ENCODE peak calls at places on chromosomes 16 and 17, in eight cellular contexts. One of them, this sample, is unnamed.

GRCh38 chr17:4815043-4815675 is 8.2 kb downstream of the PLD2 start:
- DNase-seq in NCI-H2227 treated with DMSO at 0.1 percent for 48 hours: no peak
- DNase-seq in ELR: peak
- DNase-seq in retina: no peak
- DNase-seq in cardiac septum: no peak
- DNase-seq in cardiac fibroblast: no peak
- DNase-seq in GM13977: no peak
- DNase-seq in NAMALWA: no peak
- DNase-seq in this sample: peak

GRCh38 chr17:7045492-7046126 is 1.7 kb upstream of the SLC16A11 start:
- DNase-seq in NCI-H2227 treated with DMSO at 0.1 percent for 48 hours: peak
- DNase-seq in ELR: peak
- DNase-seq in retina: peak
- DNase-seq in cardiac septum: no peak
- DNase-seq in cardiac fibroblast: peak
- DNase-seq in GM13977: peak
- DNase-seq in NAMALWA: peak
- DNase-seq in this sample: peak

GRCh38 chr17:19310151-19310550 is 52.4 kb downstream of the B9D1 start:
- DNase-seq in NCI-H2227 treated with DMSO at 0.1 percent for 48 hours: no peak
- DNase-seq in ELR: no peak
- DNase-seq in retina: no peak
- DNase-seq in cardiac septum: no peak
- DNase-seq in cardiac fibroblast: no peak
- DNase-seq in GM13977: no peak
- DNase-seq in NAMALWA: no peak
- DNase-seq in this sample: no peak

GRCh38 chr17:5706835-5707234 is 122.5 kb upstream of the NLRP1 start:
- DNase-seq in NCI-H2227 treated with DMSO at 0.1 percent for 48 hours: peak
- DNase-seq in ELR: peak
- DNase-seq in retina: peak
- DNase-seq in cardiac septum: no peak
- DNase-seq in cardiac fibroblast: peak
- DNase-seq in GM13977: peak
- DNase-seq in NAMALWA: peak
- DNase-seq in this sample: peak

GRCh38 chr16:68470461-68471150 is 22.3 kb upstream of the SMPD3 start:
- DNase-seq in NCI-H2227 treated with DMSO at 0.1 percent for 48 hours: no peak
- DNase-seq in ELR: no peak
- DNase-seq in retina: no peak
- DNase-seq in cardiac septum: peak
- DNase-seq in cardiac fibroblast: no peak
- DNase-seq in GM13977: peak
- DNase-seq in NAMALWA: peak
- DNase-seq in this sample: no peak

GRCh38 chr17:1399366-1399678 is 700 bp downstream of the YWHAE start:
- DNase-seq in NCI-H2227 treated with DMSO at 0.1 percent for 48 hours: no peak
- DNase-seq in ELR: no peak
- DNase-seq in retina: no peak
- DNase-seq in cardiac septum: peak
- DNase-seq in cardiac fibroblast: no peak
- DNase-seq in GM13977: no peak
- DNase-seq in NAMALWA: peak
- DNase-seq in this sample: no peak

GRCh38 chr17:15957206-15957605 is 12.3 kb downstream of the ADORA2B start:
- DNase-seq in NCI-H2227 treated with DMSO at 0.1 percent for 48 hours: no peak
- DNase-seq in ELR: peak
- DNase-seq in retina: no peak
- DNase-seq in cardiac septum: no peak
- DNase-seq in cardiac fibroblast: no peak
- DNase-seq in GM13977: no peak
- DNase-seq in NAMALWA: no peak
- DNase-seq in this sample: no peak

GRCh38 chr16:83615131-83615530 is 192.6 kb upstream of the HSBP1 start:
- DNase-seq in NCI-H2227 treated with DMSO at 0.1 percent for 48 hours: no peak
- DNase-seq in ELR: peak
- DNase-seq in retina: no peak
- DNase-seq in cardiac septum: no peak
- DNase-seq in cardiac fibroblast: peak
- DNase-seq in GM13977: no peak
- DNase-seq in NAMALWA: no peak
- DNase-seq in this sample: no peak

GRCh38 chr16:73025111-73025505 is 22.8 kb downstream of the ZFHX3 start:
- DNase-seq in NCI-H2227 treated with DMSO at 0.1 percent for 48 hours: no peak
- DNase-seq in ELR: no peak
- DNase-seq in retina: no peak
- DNase-seq in cardiac septum: no peak
- DNase-seq in cardiac fibroblast: no peak
- DNase-seq in GM13977: no peak
- DNase-seq in NAMALWA: no peak
- DNase-seq in this sample: no peak

GRCh38 chr17:77456271-77456950 is 315.6 kb downstream of the SEC14L1 start:
- DNase-seq in NCI-H2227 treated with DMSO at 0.1 percent for 48 hours: no peak
- DNase-seq in ELR: no peak
- DNase-seq in retina: no peak
- DNase-seq in cardiac septum: no peak
- DNase-seq in cardiac fibroblast: no peak
- DNase-seq in GM13977: no peak
- DNase-seq in NAMALWA: no peak
- DNase-seq in this sample: no peak

GRCh38 chr16:11379420-11379819 is 34.2 kb downstream of the RMI2 start:
- DNase-seq in NCI-H2227 treated with DMSO at 0.1 percent for 48 hours: no peak
- DNase-seq in ELR: peak
- DNase-seq in retina: no peak
- DNase-seq in cardiac septum: peak
- DNase-seq in cardiac fibroblast: peak
- DNase-seq in GM13977: peak
- DNase-seq in NAMALWA: no peak
- DNase-seq in this sample: no peak

GRCh38 chr16:52123842-52124241 is 423.1 kb downstream of the TOX3 start:
- DNase-seq in NCI-H2227 treated with DMSO at 0.1 percent for 48 hours: no peak
- DNase-seq in ELR: no peak
- DNase-seq in retina: no peak
- DNase-seq in cardiac septum: no peak
- DNase-seq in cardiac fibroblast: no peak
- DNase-seq in GM13977: no peak
- DNase-seq in NAMALWA: no peak
- DNase-seq in this sample: no peak

GRCh38 chr17:42675984-42676423 is 790 bp downstream of the PLEKHH3 start:
- DNase-seq in NCI-H2227 treated with DMSO at 0.1 percent for 48 hours: no peak
- DNase-seq in ELR: peak
- DNase-seq in retina: no peak
- DNase-seq in cardiac septum: no peak
- DNase-seq in cardiac fibroblast: peak
- DNase-seq in GM13977: no peak
- DNase-seq in NAMALWA: peak
- DNase-seq in this sample: peak

GRCh38 chr16:49513040-49513439 is 139.4 kb downstream of the C16orf78 start:
- DNase-seq in NCI-H2227 treated with DMSO at 0.1 percent for 48 hours: no peak
- DNase-seq in ELR: no peak
- DNase-seq in retina: no peak
- DNase-seq in cardiac septum: no peak
- DNase-seq in cardiac fibroblast: peak
- DNase-seq in GM13977: peak
- DNase-seq in NAMALWA: peak
- DNase-seq in this sample: peak

GRCh38 chr17:2070241-2071023 is 15.5 kb downstream of the HIC1 start:
- DNase-seq in NCI-H2227 treated with DMSO at 0.1 percent for 48 hours: no peak
- DNase-seq in ELR: no peak
- DNase-seq in retina: no peak
- DNase-seq in cardiac septum: no peak
- DNase-seq in cardiac fibroblast: no peak
- DNase-seq in GM13977: peak
- DNase-seq in NAMALWA: no peak
- DNase-seq in this sample: no peak

GRCh38 chr16:66834746-66835145 is 4.0 kb upstream of the NAE1 start:
- DNase-seq in NCI-H2227 treated with DMSO at 0.1 percent for 48 hours: no peak
- DNase-seq in ELR: no peak
- DNase-seq in retina: no peak
- DNase-seq in cardiac septum: no peak
- DNase-seq in cardiac fibroblast: no peak
- DNase-seq in GM13977: no peak
- DNase-seq in NAMALWA: no peak
- DNase-seq in this sample: no peak

GRCh38 chr17:1294157-1294717 is 14.8 kb downstream of the TRARG1 start:
- DNase-seq in NCI-H2227 treated with DMSO at 0.1 percent for 48 hours: no peak
- DNase-seq in ELR: no peak
- DNase-seq in retina: no peak
- DNase-seq in cardiac septum: no peak
- DNase-seq in cardiac fibroblast: no peak
- DNase-seq in GM13977: no peak
- DNase-seq in NAMALWA: no peak
- DNase-seq in this sample: no peak

GRCh38 chr17:3762922-3763776 is 37.8 kb downstream of the ITGAE start:
- DNase-seq in NCI-H2227 treated with DMSO at 0.1 percent for 48 hours: no peak
- DNase-seq in ELR: no peak
- DNase-seq in retina: no peak
- DNase-seq in cardiac septum: no peak
- DNase-seq in cardiac fibroblast: no peak
- DNase-seq in GM13977: peak
- DNase-seq in NAMALWA: no peak
- DNase-seq in this sample: no peak

This sample was measured in choroid plexus epithelial cell.